ENCODE peak calls at places on chromosome 20, in seven cellular contexts. L is kidney, M is aorta, K is endodermal cell, I is tibial artery, Q is pancreas, J is Peyer's patch. X is an unnamed sample. For H3K4me1, the result is how much of the 10 kb centered on the place peaks cover.

GRCh38 chr20:19956976-19957375 is 60.2 kb upstream of the NAA20 start:
- DNase-seq in L (no peak), M (no peak), K (no peak), I (no peak), Q (no peak), J (no peak), X (no peak)

GRCh38 chr20:57389695-57390603 is 1.2 kb upstream of the RBM38 start:
- DNase-seq in L (peak), M (peak), K (peak), I (peak), Q (peak), J (peak), X (no peak)

GRCh38 chr20:34045930-34046329 is 52.2 kb downstream of the RALY start:
- DNase-seq in L (no peak), M (no peak), K (peak), I (no peak), Q (no peak), J (no peak), X (no peak)

GRCh38 chr20:3704085-3704484 is 8.3 kb downstream of the SIGLEC1 start:
- DNase-seq in L (peak), M (peak), K (no peak), I (no peak), Q (no peak), J (no peak), X (no peak)

GRCh38 chr20:3510110-3510509 is 39.3 kb downstream of the ATRN start:
- DNase-seq in L (no peak), M (no peak), K (no peak), I (no peak), Q (no peak), J (no peak), X (no peak)

GRCh38 chr20:57690525-57690924 is 19.3 kb downstream of the PMEPA1 start:
- DNase-seq in L (no peak), M (no peak), K (no peak), I (no peak), Q (no peak), J (no peak), X (no peak)

GRCh38 chr20:33490023-33490933 is at the start of gene CBFA2T2:
- DNase-seq in L (peak), M (peak), K (no peak), I (peak), Q (no peak), J (peak), X (no peak)

GRCh38 chr20:13996265-13996664 is 949 bp downstream of the MACROD2 start:
- DNase-seq in L (no peak), M (no peak), K (no peak), I (no peak), Q (no peak), J (no peak), X (no peak)

GRCh38 chr20:25706793-25707192 is 10.1 kb upstream of the ZNF337 start:
- DNase-seq in L (no peak), M (no peak), K (no peak), I (no peak), Q (no peak), J (no peak), X (no peak)

GRCh38 chr20:24629668-24630067 is 160.2 kb downstream of the SYNDIG1 start:
- DNase-seq in L (no peak), M (no peak), K (peak), I (no peak), Q (no peak), J (no peak), X (no peak)

GRCh38 chr20:10603378-10603777 is 70.4 kb downstream of the JAG1 start:
- DNase-seq in L (no peak), M (no peak), K (no peak), I (no peak), Q (no peak), J (no peak), X (no peak)

GRCh38 chr20:1860446-1860845 is 34.8 kb upstream of the SIRPA start:
- DNase-seq in L (no peak), M (no peak), K (no peak), I (no peak), Q (no peak), J (no peak), X (no peak)

GRCh38 chr20:23072892-23073586 is 13.1 kb downstream of the CD93 start:
- DNase-seq in L (no peak), M (no peak), K (no peak), I (no peak), Q (no peak), J (no peak), X (no peak)

GRCh38 chr20:23047738-23048214 is 1.7 kb downstream of the THBD start:
- DNase-seq in L (peak), M (peak), K (peak), I (no peak), Q (no peak), J (no peak), X (no peak)

GRCh38 chr20:47607208-47607613 is 105.5 kb downstream of the NCOA3 start:
- DNase-seq in L (no peak), M (no peak), K (no peak), I (no peak), Q (no peak), J (no peak), X (no peak)

GRCh38 chr20:50478162-50479036 is 31.8 kb upstream of the PTPN1 start:
- DNase-seq in L (peak), M (peak), K (peak), I (peak), Q (peak), J (peak), X (peak)

GRCh38 chr20:19427913-19428800 is 215.7 kb downstream of the SLC24A3 start:
- DNase-seq in L (no peak), M (no peak), K (no peak), I (no peak), Q (no peak), J (no peak), X (no peak)

GRCh38 chr20:50356522-50356880 is 153.7 kb upstream of the PTPN1 start:
- DNase-seq in L (peak), M (no peak), K (no peak), I (no peak), Q (no peak), J (no peak), X (no peak)

GRCh38 chr20:24582373-24583168 is 113.1 kb downstream of the SYNDIG1 start:
- DNase-seq in L (no peak), M (no peak), K (no peak), I (no peak), Q (no peak), J (no peak), X (no peak)

GRCh38 chr20:3080939-3081388 is 3.6 kb downstream of the AVP start:
- DNase-seq in L (no peak), M (peak), K (no peak), I (peak), Q (no peak), J (no peak), X (no peak)

GRCh38 chr20:3753098-3753497 is 14.5 kb downstream of the ADISSP start:
- DNase-seq in L (peak), M (peak), K (peak), I (peak), Q (no peak), J (peak), X (peak)

GRCh38 chr20:43187476-43188233 is 2.1 kb downstream of the PTPRT start:
- DNase-seq in L (peak), M (peak), K (peak), I (peak), Q (peak), J (peak), X (peak)

GRCh38 chr20:15332711-15333160 is 995.3 kb upstream of the FLRT3 start:
- DNase-seq in L (no peak), M (no peak), K (no peak), I (no peak), Q (no peak), J (no peak), X (no peak)

GRCh38 chr20:7291319-7291943 is 523.9 kb downstream of the BMP2 start:
- DNase-seq in L (no peak), M (no peak), K (peak), I (no peak), Q (no peak), J (no peak), X (no peak)

GRCh38 chr20:32462900-32463641 is 104.9 kb downstream of the ASXL1 start:
- DNase-seq in L (peak), M (no peak), K (no peak), I (no peak), Q (peak), J (peak), X (no peak)

GRCh38 chr20:49288250-49288751 is 10.4 kb upstream of the ZNFX1 start:
- DNase-seq in L (no peak), M (no peak), K (peak), I (no peak), Q (no peak), J (no peak), X (no peak)

GRCh38 chr20:48202774-48203173 is 417.5 kb upstream of the SULF2 start:
- DNase-seq in L (no peak), M (peak), K (no peak), I (no peak), Q (no peak), J (no peak), X (no peak)

GRCh38 chr20:1894471-1894950 is 696 bp upstream of the SIRPA start:
- DNase-seq in L (peak), M (peak), K (peak), I (no peak), Q (peak), J (no peak), X (no peak)

GRCh38 chr20:18743665-18744440 is 69.7 kb upstream of the SCP2D1 start:
- DNase-seq in L (no peak), M (no peak), K (no peak), I (no peak), Q (no peak), J (no peak), X (no peak)

GRCh38 chr20:20214757-20215275 is 153.1 kb upstream of the INSM1 start:
- DNase-seq in L (no peak), M (no peak), K (no peak), I (no peak), Q (no peak), J (no peak), X (no peak)

DNA sequence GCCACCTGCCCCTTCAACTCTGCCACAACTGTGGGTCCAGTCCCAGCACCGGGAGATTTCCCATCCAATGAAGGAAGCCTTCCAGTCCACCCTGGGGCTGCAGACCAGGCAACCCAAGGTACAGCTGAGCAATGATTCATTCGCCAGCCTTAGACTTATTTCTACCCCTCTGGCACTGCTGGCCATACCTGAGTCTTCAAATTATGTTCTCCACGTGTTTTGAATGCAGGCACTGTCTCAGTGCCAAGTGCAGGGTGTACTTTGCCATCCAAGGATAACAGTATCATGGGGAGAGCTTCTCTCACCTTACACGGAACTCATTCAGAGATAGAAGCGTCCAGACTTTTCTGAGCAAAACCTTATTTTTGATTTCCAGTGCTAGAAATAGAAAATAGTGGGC is 175.6 kb downstream of the ZFP64 start:
- DNase-seq in L (no peak), M (no peak), K (no peak), I (no peak), Q (no peak), J (no peak), X (no peak)
- H3K27ac ChIP-seq in L (no peak), M (no peak), K (no peak), I (no peak), Q (no peak), J (no peak), X (no peak)

GRCh38 chr20:38144608-38145093 is 20.4 kb downstream of the TGM2 start:
- DNase-seq in L (peak), M (no peak), K (no peak), I (no peak), Q (no peak), J (no peak), X (no peak)

GRCh38 chr20:38146628-38147027 is 18.4 kb downstream of the TGM2 start:
- DNase-seq in L (peak), M (no peak), K (no peak), I (no peak), Q (no peak), J (no peak), X (no peak)

GRCh38 chr20:38143646-38144554 is 21.2 kb downstream of the TGM2 start:
- DNase-seq in L (peak), M (peak), K (no peak), I (peak), Q (no peak), J (peak), X (no peak)

GRCh38 chr20:38146156-38146555 is 18.9 kb downstream of the TGM2 start:
- DNase-seq in L (no peak), M (no peak), K (no peak), I (no peak), Q (no peak), J (no peak), X (no peak)

GRCh38 chr20:38145094-38146075 is 19.7 kb downstream of the TGM2 start:
- DNase-seq in L (peak), M (no peak), K (no peak), I (no peak), Q (no peak), J (no peak), X (no peak)
- H3K4me1 ChIP-seq in L (under half), M (under half), K (under half), I (under half), Q (under half), J (under half), X (under half)

DNA sequence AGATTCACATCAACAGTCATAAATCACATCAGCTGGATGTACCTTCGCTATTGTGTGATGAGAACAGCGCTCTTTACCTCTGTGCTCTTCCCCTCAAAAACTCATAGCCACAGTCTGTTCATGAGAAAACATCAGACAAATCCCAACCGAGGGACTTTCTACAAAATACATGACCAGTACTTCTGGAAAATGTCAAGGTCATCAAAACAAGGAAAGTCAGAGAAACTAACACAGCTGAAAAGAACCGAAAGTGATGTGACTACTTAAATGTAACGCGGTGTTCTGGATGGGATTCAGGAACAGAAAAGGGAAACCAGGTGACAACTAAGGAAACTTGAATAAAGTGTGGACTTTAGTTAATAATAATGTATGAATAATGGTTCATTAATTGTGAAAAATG is 112.0 kb upstream of the CBLN4 start:
- DNase-seq in L (no peak), M (no peak), K (no peak), I (no peak), Q (no peak), J (no peak), X (no peak)
- H3K4me3 ChIP-seq in L (no peak), M (no peak), K (no peak), I (no peak), Q (no peak), J (no peak), X (no peak)

DNA sequence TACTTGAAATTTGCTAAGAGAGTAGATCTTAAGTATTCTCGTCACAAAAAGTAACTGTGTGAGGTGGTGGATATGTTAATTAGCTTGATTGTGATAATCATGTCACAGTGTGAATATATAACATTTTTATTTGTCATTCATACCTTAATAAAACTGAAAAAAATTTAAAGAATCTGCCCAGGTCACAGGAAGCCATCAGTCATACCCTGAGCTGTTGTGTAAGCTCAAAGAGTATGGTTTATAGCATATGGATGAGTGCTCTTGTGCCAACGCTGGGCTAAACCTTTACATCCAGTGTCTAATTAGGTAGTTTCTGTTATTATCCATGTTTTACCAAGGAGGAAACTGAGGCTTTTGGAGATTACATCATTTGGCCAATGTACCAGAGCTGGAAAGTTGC is 11.3 kb downstream of the PKIG start:
- DNase-seq in L (no peak), M (no peak), K (no peak), I (no peak), Q (no peak), J (no peak), X (no peak)
- H3K27ac ChIP-seq in L (no peak), M (peak), K (no peak), I (peak), Q (no peak), J (no peak), X (peak)

GRCh38 chr20:59817846-59818245 is 115.6 kb downstream of the SYCP2 start:
- DNase-seq in L (peak), M (no peak), K (peak), I (no peak), Q (no peak), J (no peak), X (no peak)
- H3K4me1 ChIP-seq in L (under half), M (under half), K (under half), I (under half), Q (under half), J (under half), X (under half)

GRCh38 chr20:58997141-58997770 is 9.8 kb downstream of the CTSZ start:
- DNase-seq in L (peak), M (no peak), K (no peak), I (no peak), Q (no peak), J (no peak), X (no peak)

GRCh38 chr20:58996226-58996611 is 10.8 kb downstream of the CTSZ start:
- DNase-seq in L (no peak), M (no peak), K (no peak), I (no peak), Q (no peak), J (no peak), X (no peak)

GRCh38 chr20:58994390-58995159 is 12.5 kb downstream of the CTSZ start:
- DNase-seq in L (no peak), M (no peak), K (peak), I (no peak), Q (no peak), J (peak), X (no peak)

GRCh38 chr20:58993332-58994248 is 12.5 kb downstream of the NELFCD start:
- DNase-seq in L (no peak), M (no peak), K (peak), I (no peak), Q (no peak), J (peak), X (no peak)

GRCh38 chr20:58995461-58996225 is 11.4 kb downstream of the CTSZ start:
- DNase-seq in L (no peak), M (no peak), K (no peak), I (no peak), Q (no peak), J (no peak), X (no peak)
- H3K4me3 ChIP-seq in L (no peak), M (no peak), K (no peak), I (no peak), Q (no peak), J (no peak), X (no peak)

GRCh38 chr20:36543187-36544133 is 2.1 kb downstream of the MYL9 start:
- DNase-seq in L (peak), M (peak), K (peak), I (peak), Q (peak), J (peak), X (no peak)
- H3K27ac ChIP-seq in L (peak), M (peak), K (no peak), I (peak), Q (no peak), J (peak), X (no peak)

GRCh38 chr20:37408202-37408929 is 62.4 kb downstream of the SRC start:
- DNase-seq in L (no peak), M (no peak), K (peak), I (no peak), Q (no peak), J (no peak), X (no peak)
- H3K4me1 ChIP-seq in L (under half), M (under half), K (under half), I (under half), Q (under half), J (under half), X (under half)

DNA sequence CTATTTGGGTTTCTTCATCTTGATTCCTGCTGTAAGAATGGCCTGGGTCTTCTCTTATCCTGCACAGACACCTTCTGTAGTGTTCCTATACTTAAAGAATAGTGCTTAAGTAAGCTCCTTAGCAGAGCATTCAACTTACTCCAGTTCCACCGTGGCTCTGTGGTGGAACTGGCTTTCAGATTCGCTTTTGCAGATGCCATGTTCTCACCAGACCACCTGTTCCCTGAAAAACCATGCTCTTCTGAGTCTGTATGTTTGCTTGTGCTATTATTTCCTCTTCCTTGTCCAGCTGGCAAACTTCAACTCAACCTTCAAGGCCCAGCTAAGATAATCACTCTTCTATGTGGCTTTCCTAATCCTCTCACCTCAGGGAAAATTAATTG is 4.9 kb downstream of the ELMO2 start:
- DNase-seq in L (no peak), M (no peak), K (no peak), I (no peak), Q (no peak), J (no peak), X (no peak)
- H3K4me3 ChIP-seq in L (no peak), M (no peak), K (peak), I (no peak), Q (no peak), J (no peak), X (no peak)